ENCODE peak calls at places on chromosomes 16 and 17, in six cellular contexts. C is GM12878, H is transverse colon, B is GM23338, G is breast epithelium, D is esophagus muscularis mucosa. N is an unnamed sample. For H3K4me1, the result is how much of the 10 kb centered on the place peaks cover.

GRCh38 chr17:41553176-41553575 is 18.7 kb downstream of the KRT9 start:
- DNase-seq in C (no peak), H (no peak), B (no peak), G (no peak), D (no peak), N (no peak)

GRCh38 chr17:47315451-47316266 is 8.1 kb upstream of the EFCAB13 start:
- DNase-seq in C (peak), H (peak), B (peak), G (no peak), D (peak), N (no peak)

GRCh38 chr16:86559802-86560305 is 4.8 kb upstream of the MTHFSD start:
- DNase-seq in C (no peak), H (no peak), B (no peak), G (no peak), D (no peak), N (no peak)

GRCh38 chr16:30003670-30004423 is 7.0 kb downstream of the DOC2A start:
- DNase-seq in C (no peak), H (no peak), B (no peak), G (no peak), D (no peak), N (no peak)

GRCh38 chr17:61179316-61179715 is 220.3 kb upstream of the TBX2 start:
- DNase-seq in C (no peak), H (no peak), B (no peak), G (no peak), D (no peak), N (no peak)

GRCh38 chr17:78174332-78174869 is 6.0 kb downstream of the SYNGR2 start:
- DNase-seq in C (no peak), H (peak), B (no peak), G (peak), D (peak), N (peak)

GRCh38 chr16:85389679-85390470 is 223.2 kb upstream of the GSE1 start:
- DNase-seq in C (no peak), H (no peak), B (no peak), G (no peak), D (no peak), N (no peak)

GRCh38 chr17:40345161-40346034 is 19.1 kb downstream of the GJD3 start:
- DNase-seq in C (no peak), H (peak), B (peak), G (no peak), D (no peak), N (peak)

GRCh38 chr17:17350491-17351355 is 47.5 kb downstream of the NT5M start:
- DNase-seq in C (no peak), H (no peak), B (peak), G (no peak), D (no peak), N (no peak)

GRCh38 chr17:40602445-40603443 is 37.5 kb upstream of the CCR7 start:
- DNase-seq in C (peak), H (no peak), B (no peak), G (no peak), D (peak), N (no peak)

GRCh38 chr16:66315210-66315825 is 51.2 kb upstream of the CDH5 start:
- DNase-seq in C (peak), H (peak), B (peak), G (no peak), D (no peak), N (no peak)

GRCh38 chr16:15466886-15467781 is 32.7 kb downstream of the BMERB1 start:
- DNase-seq in C (no peak), H (no peak), B (no peak), G (no peak), D (no peak), N (no peak)

GRCh38 chr17:14919049-14919545 is 346.0 kb downstream of the PMP22 start:
- DNase-seq in C (no peak), H (no peak), B (peak), G (no peak), D (no peak), N (no peak)

GRCh38 chr16:15054357-15055140 is 1.3 kb downstream of the NTAN1 start:
- DNase-seq in C (no peak), H (no peak), B (no peak), G (no peak), D (no peak), N (no peak)

GRCh38 chr17:29138184-29138955 is 41.8 kb downstream of the MYO18A start:
- DNase-seq in C (no peak), H (no peak), B (no peak), G (no peak), D (no peak), N (no peak)

GRCh38 chr17:74245145-74245817 is 28.8 kb upstream of the DNAI2 start:
- DNase-seq in C (no peak), H (no peak), B (peak), G (no peak), D (no peak), N (peak)

GRCh38 chr16:27600386-27600785 is 50.4 kb downstream of the KATNIP start:
- DNase-seq in C (no peak), H (no peak), B (peak), G (no peak), D (no peak), N (no peak)

GRCh38 chr16:68686905-68687304 is 41.8 kb downstream of the CDH3 start:
- DNase-seq in C (no peak), H (no peak), B (no peak), G (no peak), D (no peak), N (no peak)

GRCh38 chr17:31596382-31597323 is 205.2 kb downstream of the RAB11FIP4 start:
- DNase-seq in C (peak), H (peak), B (peak), G (no peak), D (no peak), N (peak)

GRCh38 chr17:2155482-2156051 is 100.7 kb downstream of the HIC1 start:
- DNase-seq in C (no peak), H (no peak), B (no peak), G (no peak), D (no peak), N (no peak)

GRCh38 chr16:75529056-75529905 is 6.6 kb downstream of the CHST5 start:
- DNase-seq in C (no peak), H (no peak), B (no peak), G (no peak), D (no peak), N (no peak)

GRCh38 chr17:9022553-9023388 is 1.5 kb downstream of the NTN1 start:
- DNase-seq in C (no peak), H (no peak), B (peak), G (no peak), D (no peak), N (no peak)

GRCh38 chr16:47018223-47018891 is 44.9 kb upstream of the DNAJA2 start:
- DNase-seq in C (peak), H (peak), B (peak), G (peak), D (no peak), N (no peak)

GRCh38 chr17:79842136-79842655 is 3.0 kb upstream of the CBX4 start:
- DNase-seq in C (no peak), H (no peak), B (peak), G (no peak), D (no peak), N (no peak)

GRCh38 chr16:87855852-87856715 is 13.2 kb downstream of the SLC7A5 start:
- DNase-seq in C (no peak), H (peak), B (no peak), G (no peak), D (no peak), N (peak)

GRCh38 chr17:17804007-17804406 is 32.8 kb downstream of the SREBF1 start:
- DNase-seq in C (no peak), H (no peak), B (no peak), G (no peak), D (no peak), N (no peak)

GRCh38 chr17:66714046-66715023 is 120.6 kb upstream of the CACNG5 start:
- DNase-seq in C (no peak), H (no peak), B (no peak), G (no peak), D (no peak), N (no peak)

GRCh38 chr16:31083081-31083480 is 5.7 kb downstream of the PRSS53 start:
- DNase-seq in C (no peak), H (no peak), B (no peak), G (no peak), D (no peak), N (no peak)

GRCh38 chr17:19380551-19381284 is 2.4 kb downstream of the MAPK7 start:
- DNase-seq in C (no peak), H (no peak), B (no peak), G (no peak), D (no peak), N (peak)

GRCh38 chr17:19378416-19379293 is at the start of gene MAPK7:
- DNase-seq in C (no peak), H (peak), B (peak), G (peak), D (no peak), N (no peak)

GRCh38 chr17:19376799-19377198 is 1.5 kb upstream of the MAPK7 start:
- DNase-seq in C (no peak), H (no peak), B (no peak), G (no peak), D (no peak), N (no peak)

GRCh38 chr17:19379306-19380075 is 1.2 kb downstream of the MAPK7 start:
- DNase-seq in C (no peak), H (no peak), B (no peak), G (peak), D (no peak), N (no peak)

DNA sequence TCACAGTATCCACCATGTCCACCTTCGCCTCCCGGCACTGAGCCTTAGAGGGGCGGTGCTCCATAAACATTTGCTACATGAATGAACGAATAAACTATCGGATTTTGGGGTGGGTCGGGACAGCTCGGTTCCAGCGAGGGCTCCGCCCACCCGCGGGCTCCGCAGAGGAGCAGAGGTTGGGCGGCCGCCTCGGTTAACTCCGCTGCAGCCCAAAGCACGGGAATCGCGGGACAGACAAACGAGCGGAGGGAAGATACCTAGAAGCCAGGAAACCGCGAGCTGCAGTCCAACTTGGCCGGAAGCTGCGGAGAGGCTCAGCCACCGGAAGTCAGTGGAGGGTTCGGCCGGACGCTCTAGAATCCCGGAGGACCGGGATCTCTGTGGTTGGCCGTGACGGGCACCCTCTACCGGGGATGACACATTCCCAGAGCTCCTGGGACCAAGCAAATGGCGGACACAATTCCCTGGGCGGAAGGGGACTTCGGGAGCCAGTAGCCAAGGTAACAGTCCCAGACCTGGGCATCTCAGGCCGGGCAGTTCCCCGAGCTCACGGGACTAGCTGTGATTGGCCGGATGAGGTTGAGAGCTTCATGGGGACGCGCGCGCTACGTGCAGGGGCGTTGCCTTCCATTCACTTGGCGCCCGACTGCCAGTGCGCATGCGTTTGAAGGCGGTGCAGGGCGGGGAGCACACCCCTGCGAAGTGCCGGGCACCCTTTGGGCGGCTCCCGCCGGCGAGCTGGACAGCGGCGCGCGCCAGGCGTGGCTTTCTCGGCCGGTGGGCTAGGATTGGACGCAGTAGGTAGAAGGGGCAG is 489 bp upstream of the MAPK7 start:
- DNase-seq in C (peak), H (peak), B (peak), G (peak), D (peak), N (peak)
- H3K4me1 ChIP-seq in C (under half), H (under half), B (under half), G (under half), D (half or more), N (under half)

GRCh38 chr17:76866774-76867577 is 1.2 kb upstream of the MGAT5B start:
- DNase-seq in C (no peak), H (no peak), B (no peak), G (no peak), D (no peak), N (no peak)
- TF ChIP-seq POLR2AphosphoS5 in C (no peak), H (no peak), B (no peak), G (no peak), D (no peak), N (no peak)

DNA sequence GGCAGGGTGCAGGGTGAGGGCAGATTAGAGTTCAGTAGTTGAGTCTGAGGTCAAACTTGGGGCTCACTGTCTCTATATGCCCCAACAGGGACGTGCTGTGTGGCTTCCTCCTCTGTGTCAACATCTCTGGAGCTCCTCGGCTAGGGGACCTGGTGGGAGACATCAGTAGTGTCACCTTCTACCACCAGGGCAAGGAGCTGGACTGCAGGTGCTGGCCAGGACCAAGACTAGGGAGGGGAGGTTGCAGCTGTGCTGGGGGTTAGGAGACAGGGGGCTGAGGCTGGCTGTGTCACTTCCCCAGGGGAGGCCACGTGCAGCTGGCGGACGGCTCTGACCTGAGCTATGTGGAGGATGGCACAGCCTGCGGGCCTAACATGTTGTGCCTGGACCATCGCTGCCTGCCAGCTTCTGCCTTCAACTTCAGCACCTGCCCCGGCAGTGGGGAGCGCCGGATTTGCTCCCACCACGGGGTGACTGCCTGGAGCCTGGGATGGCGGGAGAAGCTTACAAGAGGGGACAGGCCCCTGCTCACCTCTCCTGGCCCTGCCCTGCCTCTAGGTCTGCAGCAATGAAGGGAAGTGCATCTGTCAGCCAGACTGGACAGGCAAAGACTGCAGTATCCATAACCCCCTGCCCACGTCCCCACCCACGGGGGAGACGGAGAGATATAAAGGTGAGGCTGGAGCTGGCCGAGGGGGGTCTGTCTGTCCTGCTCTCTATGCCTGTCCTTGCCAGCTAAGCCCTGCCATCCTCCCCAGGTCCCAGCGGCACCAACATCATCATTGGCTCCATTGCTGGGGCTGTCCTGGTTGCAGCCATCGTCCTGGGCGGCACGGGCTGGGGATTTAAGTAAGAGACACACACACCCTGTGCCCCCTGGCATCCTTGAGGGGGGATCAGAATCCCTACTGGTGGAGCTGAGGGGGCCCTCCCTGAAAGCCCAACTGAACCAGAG is 18.9 kb downstream of the ADAM11 start:
- DNase-seq in C (no peak), H (no peak), B (no peak), G (no peak), D (no peak), N (no peak)
- H3K4me3 ChIP-seq in C (no peak), H (no peak), B (no peak), G (no peak), D (no peak), N (no peak)

GRCh38 chr16:10926094-10926493 is 16.2 kb downstream of the DEXI start:
- DNase-seq in C (no peak), H (no peak), B (no peak), G (no peak), D (no peak), N (no peak)
- H3K4me1 ChIP-seq in C (under half), H (under half), B (under half), G (under half), D (under half), N (under half)

GRCh38 chr17:5263441-5263840 is 18.6 kb upstream of the RABEP1 start:
- DNase-seq in C (no peak), H (no peak), B (no peak), G (no peak), D (no peak), N (no peak)
- TF ChIP-seq POLR2AphosphoS5 in C (no peak), H (no peak), B (no peak), G (no peak), D (no peak), N (no peak)

DNA sequence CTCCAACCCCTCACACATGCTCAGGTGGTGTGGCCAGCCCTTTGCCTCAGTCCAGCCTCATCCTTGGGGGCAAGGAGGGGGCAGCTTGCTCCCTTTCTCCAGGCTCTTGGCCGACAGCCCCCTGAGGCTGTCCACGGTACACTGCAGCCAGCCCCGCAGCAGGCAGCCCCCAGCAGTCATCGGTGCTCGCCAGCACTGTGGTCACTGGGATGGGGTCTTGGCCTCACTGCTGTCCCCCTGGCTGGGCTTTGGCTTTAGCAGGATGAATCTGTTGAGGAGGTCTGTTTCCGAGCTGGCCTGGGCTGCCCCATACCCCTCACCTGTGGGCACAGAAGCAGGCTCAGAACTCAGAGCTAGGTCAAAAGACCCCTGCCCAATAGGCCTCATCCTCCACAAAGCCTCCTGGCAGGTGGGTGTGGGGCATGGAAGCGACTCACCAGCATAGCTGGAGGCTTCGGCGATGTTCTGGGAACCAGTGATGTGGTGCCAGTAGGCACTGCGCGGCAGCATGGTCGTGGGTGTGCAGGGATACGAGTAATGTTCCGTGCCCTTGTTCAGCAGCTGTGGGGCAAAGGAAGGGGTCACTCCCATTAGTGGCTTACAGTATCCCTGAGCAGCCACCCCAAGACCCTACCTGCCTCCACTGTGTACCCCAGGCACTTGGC is 10.8 kb downstream of the POLR2C start:
- DNase-seq in C (no peak), H (no peak), B (no peak), G (peak), D (no peak), N (peak)
- H3K4me3 ChIP-seq in C (no peak), H (no peak), B (no peak), G (no peak), D (no peak), N (no peak)

GRCh38 chr17:50934672-50935200 is 68.6 kb upstream of the TOB1 start:
- DNase-seq in C (no peak), H (no peak), B (no peak), G (no peak), D (no peak), N (no peak)
- H3K4me1 ChIP-seq in C (under half), H (under half), B (under half), G (under half), D (under half), N (under half)

GRCh38 chr17:44144966-44145739 is 3.4 kb downstream of the HROB start:
- DNase-seq in C (no peak), H (no peak), B (no peak), G (no peak), D (no peak), N (no peak)
- TF ChIP-seq POLR2AphosphoS5 in C (no peak), H (no peak), B (no peak), G (no peak), D (peak), N (peak)

N was measured in upper lobe of left lung.